ENCODE peak calls at places on chromosomes 11 and 22, in ten cellular contexts. M, T, I, A, E, S, D, J, F and B are unnamed samples. For H3K4me1 and H3K9me3, the result is how much of the 10 kb centered on the place peaks cover.

GRCh38 chr22:22179858-22180257 is 64.7 kb upstream of the VPREB1 start:
- DNase-seq in J (no peak), A (no peak), I (no peak), E (no peak), T (no peak), M (no peak), F (no peak), D (no peak), S (no peak), B (no peak)

GRCh38 chr11:116427903-116428637 is 344.7 kb downstream of the BUD13 start:
- DNase-seq in M (no peak), T (no peak), I (no peak), E (no peak), F (no peak), J (no peak), S (no peak), D (no peak), A (no peak), B (no peak)

GRCh38 chr11:124301482-124301881 is 12.3 kb downstream of the OR8D1 start:
- DNase-seq in S (no peak), M (no peak), E (no peak), D (no peak), A (no peak), J (no peak), T (no peak), F (no peak), I (no peak), B (no peak)

GRCh38 chr22:49752598-49753091 is 75.0 kb downstream of the BRD1 start:
- DNase-seq in A (no peak), J (no peak), S (no peak), E (no peak), D (no peak), T (peak), F (peak), I (no peak), M (peak), B (no peak)

GRCh38 chr11:126336646-126337045 is 18.8 kb upstream of the ST3GAL4 start:
- DNase-seq in T (no peak), S (no peak), F (no peak), J (no peak), M (peak), I (no peak), E (no peak), A (no peak), D (no peak), B (no peak)

GRCh38 chr11:2807276-2807681 is 78.3 kb downstream of the CDKN1C start:
- DNase-seq in A (no peak), J (peak), S (no peak), T (peak), F (peak), M (peak), I (peak), E (no peak), D (peak), B (peak)

GRCh38 chr11:47234669-47235075 is 13.9 kb downstream of the ACP2 start:
- DNase-seq in D (no peak), E (no peak), J (peak), T (peak), I (peak), M (no peak), S (no peak), A (no peak), F (no peak), B (no peak)

GRCh38 chr22:21632931-21633330 is 371 bp downstream of the CCDC116 start:
- DNase-seq in S (no peak), A (no peak), M (no peak), E (no peak), I (no peak), F (no peak), T (no peak), J (no peak), D (no peak), B (no peak)

GRCh38 chr11:115745041-115745440 is 240.8 kb upstream of the CADM1 start:
- DNase-seq in T (no peak), F (no peak), D (no peak), A (no peak), J (no peak), S (no peak), M (peak), I (no peak), E (no peak), B (no peak)

GRCh38 chr22:35630387-35630793 is 13.3 kb upstream of the MB start:
- DNase-seq in J (no peak), A (no peak), F (no peak), E (peak), S (no peak), I (no peak), D (no peak), M (peak), T (no peak), B (no peak)

GRCh38 chr11:65719887-65720236 is 736 bp downstream of the RNASEH2C start:
- DNase-seq in M (no peak), E (peak), J (no peak), F (no peak), I (no peak), D (no peak), A (peak), T (no peak), S (peak), B (peak)

GRCh38 chr22:39356464-39356863 is 6.7 kb downstream of the SYNGR1 start:
- DNase-seq in J (no peak), A (no peak), E (no peak), T (no peak), M (no peak), S (no peak), F (no peak), D (no peak), I (no peak), B (no peak)

GRCh38 chr22:46571642-46572250 is 34.3 kb upstream of the CELSR1 start:
- DNase-seq in A (no peak), F (no peak), D (no peak), J (no peak), T (no peak), E (no peak), I (peak), M (no peak), S (no peak), B (no peak)

GRCh38 chr11:64118871-64119495 is 46.9 kb downstream of the MACROD1 start:
- DNase-seq in D (no peak), S (no peak), F (no peak), I (no peak), J (no peak), A (no peak), M (no peak), T (no peak), E (no peak), B (no peak)

GRCh38 chr11:78419327-78419726 is 1.7 kb upstream of the GAB2 start:
- DNase-seq in T (peak), E (peak), I (peak), M (no peak), D (peak), F (peak), A (no peak), S (no peak), J (peak), B (peak)

GRCh38 chr11:57321388-57321995 is 3.3 kb downstream of the TNKS1BP1 start:
- DNase-seq in E (no peak), F (no peak), A (no peak), D (no peak), M (no peak), S (no peak), I (peak), T (no peak), J (peak), B (no peak)

GRCh38 chr11:46966773-46967172 is 30.2 kb downstream of the CSTPP1 start:
- DNase-seq in I (no peak), E (no peak), J (no peak), S (no peak), M (no peak), F (no peak), D (no peak), T (no peak), A (no peak), B (no peak)

GRCh38 chr11:10540546-10540914 is 457 bp downstream of the RNF141 start:
- DNase-seq in E (no peak), D (no peak), T (peak), S (no peak), M (peak), A (peak), F (no peak), J (peak), I (no peak), B (no peak)

GRCh38 chr22:36194971-36195370 is 6.6 kb downstream of the APOL4 start:
- DNase-seq in M (peak), J (peak), E (peak), D (peak), A (peak), F (peak), S (peak), T (peak), I (peak), B (no peak)

GRCh38 chr11:121842186-121842585 is 273.8 kb downstream of the BLID start:
- DNase-seq in D (no peak), E (no peak), J (no peak), A (no peak), F (no peak), T (no peak), S (no peak), M (no peak), I (no peak), B (no peak)

GRCh38 chr11:62727007-62727832 is at the start of gene HNRNPUL2:
- DNase-seq in J (peak), E (peak), M (peak), S (peak), I (peak), F (peak), D (peak), A (peak), T (peak), B (peak)

GRCh38 chr11:17551347-17552040 is 4.4 kb downstream of the OTOG start:
- DNase-seq in M (no peak), J (no peak), A (no peak), D (no peak), T (no peak), F (no peak), I (no peak), S (no peak), E (no peak), B (no peak)

GRCh38 chr11:3341298-3341697 is 37.6 kb downstream of the ZNF195 start:
- DNase-seq in E (peak), M (peak), D (peak), F (no peak), A (peak), S (peak), T (peak), I (peak), J (peak), B (no peak)

GRCh38 chr11:27514558-27514957 is 8.0 kb upstream of the LIN7C start:
- DNase-seq in E (peak), M (no peak), A (no peak), I (no peak), D (no peak), S (no peak), T (no peak), F (no peak), J (no peak), B (peak)

GRCh38 chr11:65429724-65430405 is 7.3 kb downstream of the NEAT1 start:
- DNase-seq in I (peak), D (peak), A (peak), M (no peak), J (peak), T (peak), E (peak), S (peak), F (peak), B (no peak)

GRCh38 chr11:12127206-12127898 is 17.0 kb downstream of the MICAL2 start:
- DNase-seq in F (no peak), I (no peak), T (no peak), J (no peak), S (no peak), D (no peak), A (no peak), E (no peak), M (no peak), B (no peak)

GRCh38 chr11:12126352-12127019 is 16.1 kb downstream of the MICAL2 start:
- DNase-seq in S (no peak), T (peak), I (no peak), A (no peak), M (no peak), D (no peak), E (peak), J (no peak), F (no peak), B (peak)

GRCh38 chr11:12130180-12130980 is 20.0 kb downstream of the MICAL2 start:
- DNase-seq in I (no peak), M (no peak), A (no peak), E (no peak), T (no peak), S (peak), D (no peak), J (no peak), F (no peak), B (no peak)

GRCh38 chr11:12129227-12129626 is 18.8 kb downstream of the MICAL2 start:
- DNase-seq in S (no peak), T (no peak), J (no peak), F (no peak), M (no peak), I (no peak), A (no peak), D (no peak), E (no peak), B (no peak)

GRCh38 chr11:12128191-12128841 is 17.9 kb downstream of the MICAL2 start:
- DNase-seq in J (no peak), M (no peak), A (no peak), E (no peak), F (no peak), I (no peak), T (no peak), D (no peak), S (no peak), B (no peak)
- H3K4me1 ChIP-seq in J (under half), M (under half), A (under half), E (under half), F (under half), I (under half), T (half or more), D (half or more), S (under half), B (half or more)

GRCh38 chr11:101046947-101047346 is 82.7 kb downstream of the PGR start:
- DNase-seq in S (no peak), D (no peak), I (no peak), F (no peak), M (no peak), T (no peak), E (no peak), A (no peak), J (no peak), B (no peak)

GRCh38 chr11:101045415-101045814 is 84.2 kb downstream of the PGR start:
- DNase-seq in I (no peak), E (no peak), D (no peak), F (no peak), T (no peak), M (no peak), S (no peak), A (no peak), J (no peak), B (no peak)

GRCh38 chr11:101049123-101049522 is 80.5 kb downstream of the PGR start:
- DNase-seq in T (no peak), E (no peak), F (no peak), I (no peak), D (no peak), A (no peak), M (no peak), S (no peak), J (no peak), B (no peak)

GRCh38 chr11:101048479-101048878 is 81.1 kb downstream of the PGR start:
- DNase-seq in E (no peak), J (no peak), M (no peak), I (no peak), F (no peak), A (no peak), T (no peak), D (no peak), S (no peak), B (no peak)

DNA sequence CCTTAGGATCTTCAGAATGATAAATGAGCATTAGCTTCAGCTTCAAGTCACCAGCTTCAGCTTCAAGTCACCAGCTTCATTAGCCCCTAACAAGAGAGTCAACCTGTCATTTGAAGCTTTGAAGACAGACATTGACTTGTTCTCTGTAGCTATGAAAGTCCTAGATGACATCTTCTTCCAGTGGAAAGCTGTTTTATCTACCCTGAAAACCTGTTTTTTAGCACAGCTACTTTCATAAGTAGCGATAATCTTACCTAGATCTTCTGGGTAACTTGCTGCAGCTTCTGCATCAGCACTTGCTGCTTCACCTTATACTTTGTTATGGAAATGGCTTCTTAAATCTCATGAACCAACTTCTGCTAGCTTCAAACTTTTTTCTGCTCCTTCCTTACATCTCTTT is 85.7 kb downstream of the PGR start:
- DNase-seq in I (no peak), T (no peak), A (no peak), J (no peak), S (no peak), D (no peak), E (no peak), M (no peak), F (no peak), B (no peak)
- H3K9me3 ChIP-seq in I (under half), T (under half), A (under half), J (under half), S (under half), D (under half), E (under half), M (under half), F (under half), B (under half)

DNA sequence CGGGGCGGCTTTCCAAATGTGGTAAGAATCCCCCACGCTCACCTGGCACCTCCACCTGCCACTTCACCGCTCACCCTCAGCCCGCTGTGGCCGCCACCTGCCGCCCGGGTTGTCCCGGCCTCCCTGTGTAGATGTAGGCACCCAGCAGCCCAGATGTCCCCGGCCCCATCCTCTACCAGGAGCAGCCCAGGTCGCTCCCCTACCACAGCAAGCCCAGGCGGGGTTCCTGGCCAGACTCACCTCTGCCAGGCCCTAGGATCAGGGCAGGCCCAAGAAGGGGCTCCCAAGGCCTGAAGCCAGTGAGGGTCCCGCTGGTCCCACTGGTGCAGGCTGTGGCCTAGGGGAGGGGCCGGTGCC is 27.4 kb downstream of the MOB2 start:
- DNase-seq in A (no peak), F (no peak), T (no peak), E (no peak), M (no peak), S (no peak), D (no peak), J (no peak), I (no peak), B (no peak)
- H3K4me1 ChIP-seq in A (under half), F (under half), T (under half), E (under half), M (under half), S (under half), D (under half), J (under half), I (under half), B (under half)

DNA sequence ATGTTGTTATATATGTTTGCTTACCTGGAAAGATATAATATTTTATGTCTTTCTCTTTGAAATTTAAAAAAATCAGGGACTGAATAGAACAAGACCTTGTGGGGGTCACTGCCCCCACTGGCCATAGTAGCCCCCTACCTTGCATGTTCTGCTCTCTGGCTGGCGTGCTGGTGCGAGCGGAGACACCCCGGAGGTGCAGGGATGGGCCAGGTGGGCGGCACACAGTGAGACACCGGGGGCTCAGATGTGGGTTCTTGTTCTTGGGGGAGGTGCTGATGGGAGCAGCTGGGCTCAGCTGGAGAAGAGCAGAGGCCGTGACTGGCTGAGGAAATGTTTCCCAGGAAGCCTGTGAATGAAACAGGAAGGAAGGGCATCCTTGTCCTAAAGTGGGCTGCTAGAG is 20.2 kb downstream of the GAB4 start:
- DNase-seq in F (peak), T (no peak), I (no peak), M (no peak), A (no peak), J (no peak), S (no peak), D (no peak), E (no peak), B (no peak)
- H3K9me3 ChIP-seq in F (under half), T (under half), I (under half), M (under half), A (under half), J (under half), S (under half), D (under half), E (under half), B (under half)

DNA sequence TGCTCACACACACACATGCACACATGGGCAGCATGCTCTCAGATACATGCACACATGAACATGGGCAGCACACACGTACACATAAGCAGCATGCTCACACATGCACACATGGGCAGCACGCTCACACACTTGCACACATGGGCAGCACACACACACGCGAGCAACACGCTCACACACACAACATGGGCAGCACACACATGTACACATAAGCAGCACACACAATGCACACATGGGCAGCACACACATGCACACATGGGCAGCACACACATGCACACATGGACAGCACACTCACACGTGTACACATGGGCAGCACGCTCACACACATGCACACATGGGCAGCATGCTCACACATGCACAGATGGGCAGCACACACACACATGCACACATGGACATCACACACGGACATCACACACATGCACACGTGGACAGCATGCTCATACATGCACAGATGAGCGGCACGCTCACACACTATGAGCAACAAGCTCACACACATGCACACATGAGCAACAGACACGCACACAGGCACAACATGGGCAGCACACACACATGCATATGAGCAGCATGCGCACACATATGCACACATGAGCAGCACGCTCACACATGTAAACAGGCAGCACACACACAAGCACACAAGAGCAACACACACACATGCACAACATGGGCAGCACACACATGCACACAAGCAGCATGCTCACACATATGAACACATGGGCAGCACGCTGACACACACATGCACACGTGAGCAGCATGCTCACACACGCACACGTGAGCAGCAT is 43.0 kb downstream of the RTN4R start:
- DNase-seq in T (no peak), M (no peak), J (no peak), F (no peak), A (no peak), E (no peak), I (no peak), S (no peak), D (no peak), B (no peak)
- H3K4me1 ChIP-seq in T (under half), M (under half), J (under half), F (under half), A (under half), E (under half), I (under half), S (under half), D (under half), B (under half)

GRCh38 chr11:95944623-95945022 is 20.7 kb upstream of the MTMR2 start:
- DNase-seq in D (no peak), T (no peak), E (no peak), F (no peak), S (no peak), I (no peak), M (no peak), J (no peak), A (no peak), B (no peak)
- H3K9me3 ChIP-seq in D (under half), T (under half), E (under half), F (under half), S (under half), I (under half), M (under half), J (under half), A (under half), B (under half)